ENCODE peak calls at places on chromosomes 6 and 20, in four cellular contexts. X is H9, P is IMR-90, G is H1. N is an unnamed sample.

GRCh38 chr6:21371676-21372161 is 221.8 kb upstream of the SOX4 start:
- DNase-seq in X (no peak), P (no peak), G (no peak), N (peak; percentile 51)

GRCh38 chr6:147170269-147170668 is 33.9 kb upstream of the STXBP5 start:
- DNase-seq in G (no peak), X (no peak), P (peak; percentile 95), N (no peak)

GRCh38 chr6:84953401-84953800 is 189.0 kb upstream of the TBX18 start:
- DNase-seq in P (no peak), G (no peak), X (no peak), N (no peak)

GRCh38 chr6:139369568-139370046 is 4.8 kb downstream of the CITED2 start:
- DNase-seq in X (no peak), P (peak; percentile 80), G (no peak), N (peak; percentile 37)

GRCh38 chr6:3280866-3281465 is 22.2 kb downstream of the PSMG4 start:
- DNase-seq in P (peak; percentile 37), G (no peak), X (no peak), N (no peak)

GRCh38 chr20:32067234-32067821 is 15.3 kb downstream of the HCK start:
- DNase-seq in X (no peak), P (peak; percentile 89), G (no peak), N (no peak)

GRCh38 chr6:33008944-33009861 is at the start of gene HLA-DOA:
- DNase-seq in G (peak; percentile 69), X (peak; percentile 95), P (peak; percentile 5), N (peak; percentile 69)

GRCh38 chr6:28769626-28770402 is 154.0 kb downstream of the TRIM27 start:
- DNase-seq in P (peak; percentile 20), X (peak; percentile 65), G (no peak), N (no peak)

GRCh38 chr20:46093531-46093930 is 3.8 kb upstream of the NCOA5 start:
- DNase-seq in P (no peak), X (no peak), G (no peak), N (no peak)

GRCh38 chr6:29926795-29927427 is 15.4 kb upstream of the HLA-A start:
- DNase-seq in X (peak; percentile 76), P (peak; percentile 73), G (no peak), N (no peak)

GRCh38 chr6:46042355-46042999 is 26.8 kb upstream of the CLIC5 start:
- DNase-seq in X (peak; percentile 50), P (peak; percentile 11), G (no peak), N (peak; percentile 21)

GRCh38 chr6:42165016-42165415 is 8.1 kb upstream of the GUCA1A start:
- DNase-seq in X (no peak), G (no peak), P (peak; percentile 71), N (no peak)

GRCh38 chr6:148723484-148723883 is 23.3 kb upstream of the UST start:
- DNase-seq in P (peak; percentile 96), X (no peak), G (no peak), N (no peak)

GRCh38 chr20:25220021-25220730 is 24.7 kb downstream of the ENTPD6 start:
- DNase-seq in P (no peak), X (no peak), G (no peak), N (no peak)

GRCh38 chr6:112013051-112013450 is 40.9 kb upstream of the CCN6 start:
- DNase-seq in X (no peak), P (peak; percentile 15), G (no peak), N (no peak)

GRCh38 chr6:76683985-76684384 is 611.5 kb upstream of the IMPG1 start:
- DNase-seq in G (no peak), P (no peak), X (peak; percentile 55), N (no peak)

GRCh38 chr20:8652396-8652795 is 416.5 kb upstream of the PLCB4 start:
- DNase-seq in X (no peak), G (no peak), P (no peak), N (no peak)

GRCh38 chr6:73032586-73032985 is 192.7 kb downstream of the KHDC1L start:
- DNase-seq in G (no peak), X (no peak), P (peak; percentile 26), N (no peak)

GRCh38 chr20:56929606-56930005 is 300.5 kb downstream of the TFAP2C start:
- DNase-seq in G (peak; percentile 23), X (no peak), P (no peak), N (no peak)

GRCh38 chr20:51750037-51750769 is 18.0 kb downstream of the ATP9A start:
- DNase-seq in P (peak; percentile 94), X (no peak), G (no peak), N (no peak)

GRCh38 chr6:42507901-42508300 is 55.9 kb upstream of the UBR2 start:
- DNase-seq in P (peak; percentile 10), G (no peak), X (no peak), N (no peak)

GRCh38 chr6:156697224-156697623 is 80.0 kb upstream of the ARID1B start:
- DNase-seq in G (no peak), P (no peak), X (no peak), N (no peak)

GRCh38 chr6:132479131-132479530 is 33.8 kb downstream of the STX7 start:
- DNase-seq in X (no peak), G (no peak), P (no peak), N (no peak)

GRCh38 chr6:8478418-8478817 is 43.1 kb upstream of the SLC35B3 start:
- DNase-seq in P (no peak), G (no peak), X (no peak), N (no peak)

GRCh38 chr6:752438-752837 is 59.5 kb upstream of the EXOC2 start:
- DNase-seq in X (no peak), G (no peak), P (no peak), N (no peak)
- H3K79me1 ChIP-seq in X (no peaks in the 10 kb centered on the region), G (no peaks in the 10 kb centered on the region), P (no peaks in the 10 kb centered on the region), N (no peaks in the 10 kb centered on the region)

DNA sequence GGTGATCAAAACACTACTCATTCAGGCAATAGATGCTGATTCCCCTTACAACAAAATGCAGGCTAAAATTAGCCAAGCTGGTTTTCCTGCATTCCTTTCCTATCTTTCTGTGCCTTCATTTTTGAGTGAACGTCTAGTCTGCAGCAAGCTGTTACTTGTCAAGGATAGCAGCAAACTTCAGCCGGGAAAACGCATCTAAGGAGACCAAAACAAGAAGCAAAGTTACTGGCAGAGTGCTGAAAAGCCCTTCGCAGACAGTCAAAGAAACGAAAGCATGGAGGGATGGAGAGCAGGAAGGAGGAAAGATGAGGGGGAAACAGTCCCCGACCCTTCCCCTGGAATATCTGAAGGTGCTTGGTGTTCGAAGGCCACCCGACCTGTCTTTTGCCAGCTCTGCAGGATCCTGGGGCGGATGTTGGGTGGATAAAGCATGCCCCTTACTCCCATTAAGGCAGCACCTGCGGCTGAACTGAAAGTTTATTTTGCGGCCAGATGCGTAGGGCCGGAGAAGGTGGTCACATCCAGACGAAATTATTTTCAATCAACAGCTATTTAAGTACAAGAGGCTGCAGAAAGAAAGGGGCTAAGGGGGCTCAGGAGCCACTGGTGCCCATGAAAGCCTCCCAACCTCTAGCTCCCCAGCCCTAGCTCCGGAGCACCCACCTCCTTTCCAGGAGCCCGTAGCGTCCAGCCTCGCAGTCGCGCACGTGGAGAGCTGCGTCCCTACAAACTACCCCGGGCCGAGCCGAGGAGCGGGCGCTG is 538 bp downstream of the FERMT1 start:
- DNase-seq in P (peak; percentile 45), X (peak; percentile 36), G (no peak), N (no peak)
- H3K14ac ChIP-seq in P (no peak overlapping the region), X (peak overlapping the region; percentile 57), G (no peak overlapping the region), N (no peak overlapping the region)

DNA sequence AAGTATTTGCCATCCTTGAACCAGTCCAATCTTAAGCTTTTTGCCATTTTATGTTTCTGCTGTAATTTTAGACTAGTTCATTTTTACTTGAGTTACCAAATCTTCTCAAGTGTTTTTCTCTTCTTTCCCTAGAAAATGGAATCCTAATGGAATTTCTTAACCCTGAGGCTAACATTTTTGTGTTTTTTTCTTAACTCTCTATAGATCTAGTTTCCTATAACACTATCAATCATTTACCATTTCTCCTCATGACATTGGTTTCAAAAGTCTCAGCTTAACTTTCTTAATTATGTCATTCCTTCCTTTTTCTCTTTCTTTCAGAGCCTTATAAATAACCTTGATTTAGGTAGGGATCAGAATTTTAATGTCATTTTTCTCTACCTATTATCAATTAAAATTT is 54.8 kb downstream of the SENP6 start:
- DNase-seq in G (no peak), X (no peak), P (no peak), N (no peak)
- H2BK15ac ChIP-seq in G (no peak overlapping the region), X (no peak overlapping the region), P (no peak overlapping the region), N (no peak overlapping the region)

DNA sequence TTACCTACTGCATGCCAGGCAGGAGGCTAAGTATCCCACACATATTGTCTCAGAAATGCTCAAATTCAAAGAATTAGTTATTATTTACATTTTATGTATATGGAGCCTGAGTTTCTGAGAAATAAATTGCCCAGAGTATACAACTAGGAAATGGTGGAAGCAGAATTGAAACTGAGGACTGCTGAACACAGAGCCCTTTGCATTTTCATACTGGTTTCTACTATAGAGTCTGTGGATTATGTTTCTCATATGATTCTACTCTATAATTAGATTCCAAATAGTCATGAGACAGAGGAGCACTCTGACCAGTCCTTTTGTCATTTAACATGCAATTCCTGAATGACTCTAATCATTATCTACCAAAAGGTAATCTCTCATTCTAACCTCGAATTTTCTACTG is 254.3 kb downstream of the LMBRD1 start:
- DNase-seq in X (no peak), P (no peak), G (no peak), N (no peak)
- H3K79me1 ChIP-seq in X (no peaks in the 10 kb centered on the region), P (no peaks in the 10 kb centered on the region), G (no peaks in the 10 kb centered on the region), N (no peaks in the 10 kb centered on the region)

N was measured in neuronal stem cell.